ENCODE peak calls at places on chromosomes 13 and 19, in eight cellular contexts. J is mammary epithelial cell, O is IMR-90, T is AG04449, Q is left ventricle myocardium inferior, S is ovary, X is AG09309, Y is Peyer's patch. F is an unnamed sample.
A peak's percentile ranks its signal among the peaks of the same experiment; 100 is the strongest.

GRCh38 chr19:49434907-49435577 is 6.3 kb downstream of the SLC17A7 start:
- DNase-seq in J (no peak), O (no peak), T (no peak), Q (no peak), S (no peak), X (no peak), Y (no peak), F (no peak)

GRCh38 chr19:42279902-42280760 is 11.1 kb downstream of the CIC start:
- DNase-seq in J (peak; percentile 86), O (peak; percentile 83), T (no peak), Q (peak; percentile 94), S (peak; percentile 96), X (peak; percentile 43), Y (peak; percentile 95), F (peak; percentile 96)

GRCh38 chr13:113653264-113654174 is 4.5 kb downstream of the ATP4B start:
- DNase-seq in J (no peak), O (no peak), T (no peak), Q (peak; percentile 7), S (no peak), X (no peak), Y (peak; percentile 33), F (no peak)

GRCh38 chr13:51637852-51638496 is 53.7 kb downstream of the WDFY2 start:
- DNase-seq in J (no peak), O (no peak), T (no peak), Q (no peak), S (no peak), X (no peak), Y (no peak), F (no peak)

GRCh38 chr19:52139291-52140076 is at the start of gene ZNF616:
- DNase-seq in J (peak; percentile 92), O (peak; percentile 91), T (peak; percentile 40), Q (peak; percentile 98), S (peak; percentile 99), X (peak; percentile 62), Y (peak; percentile 98), F (peak; percentile 99)

GRCh38 chr19:11152318-11153062 is 3.1 kb downstream of the SPC24 start:
- DNase-seq in J (peak; percentile 41), O (peak; percentile 78), T (no peak), Q (peak; percentile 72), S (peak; percentile 64), X (no peak), Y (peak; percentile 79), F (peak; percentile 87)

GRCh38 chr13:76725211-76725610 is 161.0 kb downstream of the KCTD12 start:
- DNase-seq in J (no peak), O (peak; percentile 49), T (peak; percentile 17), Q (no peak), S (no peak), X (no peak), Y (no peak), F (no peak)

GRCh38 chr13:77779461-77780272 is 82.2 kb downstream of the SLAIN1 start:
- DNase-seq in J (peak; percentile 22), O (peak; percentile 74), T (peak; percentile 5), Q (no peak), S (no peak), X (peak; percentile 13), Y (peak; percentile 48), F (peak; percentile 28)

GRCh38 chr13:99663908-99664307 is 162.6 kb downstream of the TM9SF2 start:
- DNase-seq in J (no peak), O (no peak), T (no peak), Q (no peak), S (no peak), X (no peak), Y (no peak), F (no peak)

GRCh38 chr19:18433735-18434398 is 4.1 kb downstream of the ISYNA1 start:
- DNase-seq in J (no peak), O (no peak), T (no peak), Q (no peak), S (peak; percentile 77), X (no peak), Y (peak; percentile 54), F (no peak)

GRCh38 chr13:44058586-44059238 is 179.0 kb downstream of the LACC1 start:
- DNase-seq in J (no peak), O (no peak), T (no peak), Q (no peak), S (no peak), X (no peak), Y (no peak), F (no peak)

GRCh38 chr13:24040835-24041234 is 119.7 kb upstream of the SPATA13 start:
- DNase-seq in J (no peak), O (no peak), T (no peak), Q (no peak), S (no peak), X (no peak), Y (no peak), F (no peak)

GRCh38 chr13:65592757-65593156 is 1637.4 kb downstream of the PCDH9 start:
- DNase-seq in J (no peak), O (peak; percentile 1), T (no peak), Q (no peak), S (no peak), X (no peak), Y (no peak), F (no peak)

GRCh38 chr19:29269641-29270040 is 56.7 kb upstream of the UQCRFS1 start:
- DNase-seq in J (no peak), O (no peak), T (no peak), Q (no peak), S (no peak), X (no peak), Y (no peak), F (no peak)

GRCh38 chr19:41703602-41704293 is 4.7 kb upstream of the CEACAM5 start:
- DNase-seq in J (no peak), O (no peak), T (no peak), Q (no peak), S (no peak), X (no peak), Y (peak; percentile 25), F (peak; percentile 37)

GRCh38 chr19:23557381-23557780 is 129.6 kb downstream of the ZNF675 start:
- DNase-seq in J (no peak), O (no peak), T (no peak), Q (no peak), S (no peak), X (no peak), Y (no peak), F (no peak)

GRCh38 chr19:56597696-56598095 is 2.6 kb downstream of the ZNF71 start:
- DNase-seq in J (peak; percentile 2), O (peak; percentile 27), T (no peak), Q (no peak), S (no peak), X (no peak), Y (no peak), F (no peak)

GRCh38 chr13:59038824-59039223 is 1124.9 kb downstream of the DIAPH3 start:
- DNase-seq in J (no peak), O (peak; percentile 15), T (no peak), Q (no peak), S (no peak), X (no peak), Y (no peak), F (no peak)

GRCh38 chr13:91384891-91385290 is 13.5 kb upstream of the GPC5 start:
- DNase-seq in J (no peak), O (no peak), T (no peak), Q (no peak), S (no peak), X (no peak), Y (no peak), F (no peak)

GRCh38 chr13:91383836-91384235 is 14.6 kb upstream of the GPC5 start:
- DNase-seq in J (no peak), O (no peak), T (no peak), Q (no peak), S (no peak), X (no peak), Y (no peak), F (no peak)

GRCh38 chr13:91381371-91381770 is 17.1 kb upstream of the GPC5 start:
- DNase-seq in J (no peak), O (peak; percentile 28), T (no peak), Q (no peak), S (no peak), X (no peak), Y (no peak), F (no peak)
- TF ChIP-seq CTCF in J (peak; percentile 55), O (peak; percentile 32), T (no peak), Q (peak; percentile 52), S (no peak), X (peak; percentile 18), Y (no peak), F (peak; percentile 32)

GRCh38 chr19:6801397-6802086 is 29.0 kb downstream of the VAV1 start:
- DNase-seq in J (no peak), O (no peak), T (no peak), Q (peak; percentile 69), S (no peak), X (no peak), Y (peak; percentile 91), F (peak; percentile 66)
- H3K4me3 ChIP-seq in J (no peak overlapping the region), O (no peak overlapping the region), T (peak overlapping the region; percentile 23), Q (peak overlapping the region; percentile 44), S (no peak overlapping the region), X (peak overlapping the region; percentile 1), Y (peak overlapping the region; percentile 37), F (peak overlapping the region; percentile 25)

DNA sequence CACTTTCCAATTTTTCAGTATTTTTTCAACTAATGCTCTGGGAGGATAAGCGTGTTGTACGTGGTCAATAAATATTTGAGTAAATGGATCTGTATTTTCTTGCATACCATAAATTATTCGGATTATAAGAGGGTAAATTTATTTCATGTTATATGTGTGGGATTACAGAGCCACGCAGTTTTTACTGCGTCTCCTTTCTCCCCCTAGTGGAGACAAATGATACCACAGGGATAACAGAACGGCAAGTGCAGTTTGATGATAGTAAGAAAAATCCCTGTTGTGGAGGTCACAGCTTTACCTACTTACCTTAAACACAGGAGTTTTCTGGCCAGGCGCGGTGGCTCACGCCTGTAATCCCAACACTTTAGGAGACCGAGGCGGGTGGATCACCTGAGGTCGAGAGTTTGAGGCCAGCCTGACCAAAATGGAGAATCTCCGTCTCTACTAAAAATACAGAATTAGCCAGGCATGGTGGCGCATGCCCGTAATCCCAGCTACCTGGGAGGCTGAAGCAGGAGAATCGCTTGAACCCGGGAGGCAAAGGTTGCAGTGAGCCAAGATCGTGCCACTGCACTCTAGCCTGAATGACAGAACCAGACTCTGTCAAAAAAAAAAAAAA is 16.8 kb downstream of the MBD3L2B start:
- DNase-seq in J (no peak), O (peak; percentile 18), T (no peak), Q (no peak), S (no peak), X (no peak), Y (no peak), F (no peak)
- TF ChIP-seq CTCF in J (peak; percentile 83), O (peak; percentile 36), T (peak; percentile 38), Q (peak; percentile 86), S (no peak), X (no peak), Y (no peak), F (no peak)

GRCh38 chr19:5803752-5804515 is 933 bp upstream of the NRTN start:
- DNase-seq in J (peak; percentile 79), O (peak; percentile 77), T (peak; percentile 10), Q (peak; percentile 83), S (peak; percentile 68), X (no peak), Y (peak; percentile 94), F (peak; percentile 73)

GRCh38 chr19:5806133-5806489 is 1.2 kb downstream of the NRTN start:
- DNase-seq in J (no peak), O (no peak), T (no peak), Q (no peak), S (no peak), X (no peak), Y (no peak), F (no peak)

GRCh38 chr19:5804516-5805464 is at the start of gene NRTN:
- DNase-seq in J (no peak), O (no peak), T (no peak), Q (no peak), S (no peak), X (no peak), Y (peak; percentile 70), F (no peak)

GRCh38 chr19:5806905-5807304 is 2.0 kb downstream of the NRTN start:
- DNase-seq in J (no peak), O (no peak), T (no peak), Q (no peak), S (no peak), X (no peak), Y (no peak), F (no peak)

GRCh38 chr19:5805465-5806132 is 732 bp downstream of the NRTN start:
- DNase-seq in J (peak; percentile 21), O (peak; percentile 24), T (no peak), Q (peak; percentile 61), S (peak; percentile 36), X (no peak), Y (peak; percentile 88), F (no peak)
- H3K4me3 ChIP-seq in J (no peak overlapping the region), O (peak overlapping the region; percentile 10), T (no peak overlapping the region), Q (peak overlapping the region; percentile 65), S (no peak overlapping the region), X (no peak overlapping the region), Y (no peak overlapping the region), F (no peak overlapping the region)

F was measured in tibial artery.